ENCODE peak calls at places on chromosomes 16 and 17, in seven cellular contexts. O, E, G, Z, I, F and V are unnamed samples.

GRCh38 chr17:50482516-50482915 is 3.9 kb downstream of the RSAD1 start:
- DNase-seq in O (peak), E (peak), G (peak), Z (peak), I (peak), F (peak), V (peak)

GRCh38 chr16:3783516-3783915 is 66.2 kb upstream of the TRAP1 start:
- DNase-seq in O (no peak), E (no peak), G (no peak), Z (no peak), I (no peak), F (no peak), V (no peak)

GRCh38 chr17:35161281-35161761 is 13.7 kb downstream of the UNC45B start:
- DNase-seq in O (no peak), E (no peak), G (no peak), Z (peak), I (peak), F (no peak), V (no peak)

GRCh38 chr17:74478369-74479100 is 12.1 kb downstream of the CD300A start:
- DNase-seq in O (no peak), E (no peak), G (no peak), Z (no peak), I (no peak), F (peak), V (no peak)

GRCh38 chr17:38574712-38575111 is 31.0 kb downstream of the SRCIN1 start:
- DNase-seq in O (no peak), E (no peak), G (no peak), Z (no peak), I (no peak), F (no peak), V (no peak)

GRCh38 chr17:64507418-64507766 is 615 bp downstream of the CEP95 start:
- DNase-seq in O (peak), E (peak), G (peak), Z (peak), I (peak), F (peak), V (peak)

GRCh38 chr16:17561056-17561455 is 90.3 kb upstream of the XYLT1 start:
- DNase-seq in O (no peak), E (no peak), G (no peak), Z (no peak), I (no peak), F (no peak), V (no peak)

GRCh38 chr16:23379707-23380106 is 73.3 kb downstream of the COG7 start:
- DNase-seq in O (no peak), E (no peak), G (no peak), Z (no peak), I (no peak), F (no peak), V (no peak)

GRCh38 chr17:72297326-72298115 is 176.7 kb downstream of the SOX9 start:
- DNase-seq in O (no peak), E (no peak), G (no peak), Z (peak), I (no peak), F (no peak), V (no peak)

GRCh38 chr17:40461774-40462342 is 18.6 kb downstream of the IGFBP4 start:
- DNase-seq in O (no peak), E (no peak), G (no peak), Z (no peak), I (no peak), F (no peak), V (no peak)

GRCh38 chr16:85401370-85401916 is 211.7 kb upstream of the GSE1 start:
- DNase-seq in O (no peak), E (peak), G (no peak), Z (no peak), I (no peak), F (no peak), V (no peak)

GRCh38 chr17:2547176-2547575 is 35.5 kb upstream of the METTL16 start:
- DNase-seq in O (no peak), E (no peak), G (no peak), Z (peak), I (no peak), F (no peak), V (no peak)

GRCh38 chr16:23016372-23016771 is 132.9 kb downstream of the USP31 start:
- DNase-seq in O (no peak), E (no peak), G (no peak), Z (no peak), I (no peak), F (no peak), V (no peak)

GRCh38 chr17:57782051-57782490 is 37.0 kb upstream of the CCDC182 start:
- DNase-seq in O (no peak), E (no peak), G (peak), Z (no peak), I (no peak), F (peak), V (peak)

GRCh38 chr17:41464173-41464572 is 3.0 kb downstream of the KRT32 start:
- DNase-seq in O (no peak), E (no peak), G (no peak), Z (no peak), I (no peak), F (no peak), V (no peak)